ENCODE peak calls at places on chromosome 10, in four cellular contexts. L, P, J and F are unnamed samples.

GRCh38 chr10:29517352-29517923 is 117.3 kb downstream of the SVIL start:
- DNase-seq in P (peak; percentile 34), J (no peak), L (no peak), F (no peak)

GRCh38 chr10:132555648-132556575 is 18.3 kb downstream of the INPP5A start:
- DNase-seq in P (no peak), L (no peak), J (no peak), F (no peak)

GRCh38 chr10:20489961-20490360 is 407.1 kb downstream of the NEBL start:
- DNase-seq in J (no peak), P (no peak), L (no peak), F (no peak)

GRCh38 chr10:12719365-12719764 is 282.1 kb downstream of the CCDC3 start:
- DNase-seq in J (peak; percentile 48), P (peak; percentile 89), L (no peak), F (no peak)

GRCh38 chr10:23204773-23205172 is 12.7 kb downstream of the PTF1A start:
- DNase-seq in P (no peak), J (no peak), L (no peak), F (no peak)

GRCh38 chr10:11898372-11899066 is 75.4 kb downstream of the PROSER2 start:
- DNase-seq in L (no peak), J (peak; percentile 90), P (peak; percentile 89), F (no peak)

GRCh38 chr10:132480356-132480755 is 57.2 kb upstream of the INPP5A start:
- DNase-seq in J (peak; percentile 1), L (no peak), P (peak; percentile 70), F (no peak)

GRCh38 chr10:29522038-29522855 is 112.5 kb downstream of the SVIL start:
- DNase-seq in L (no peak), P (no peak), J (no peak), F (no peak)

GRCh38 chr10:92914478-92915066 is 66.3 kb downstream of the EXOC6 start:
- DNase-seq in J (peak; percentile 48), L (peak; percentile 15), P (peak; percentile 68), F (peak; percentile 23)

GRCh38 chr10:50309342-50309741 is 58.0 kb upstream of the ASAH2 start:
- DNase-seq in L (no peak), P (no peak), J (no peak), F (no peak)

GRCh38 chr10:548212-548897 is 141.1 kb downstream of the DIP2C start:
- DNase-seq in L (no peak), J (no peak), P (no peak), F (no peak)

GRCh38 chr10:137606-138005 is 2.4 kb downstream of the ZMYND11 start:
- DNase-seq in P (peak; percentile 55), J (peak; percentile 1), L (no peak), F (no peak)

GRCh38 chr10:94443549-94443948 is 41.2 kb downstream of the TBC1D12 start:
- DNase-seq in P (no peak), L (no peak), J (no peak), F (no peak)

GRCh38 chr10:118698421-118698820 is 56.3 kb downstream of the CACUL1 start:
- DNase-seq in P (peak; percentile 32), L (peak; percentile 58), J (peak; percentile 83), F (no peak)

GRCh38 chr10:29681700-29682444 is 47.1 kb upstream of the SVIL start:
- DNase-seq in L (peak; percentile 13), P (peak; percentile 15), J (no peak), F (no peak)

GRCh38 chr10:42969909-42970308 is 107.0 kb upstream of the RET start:
- DNase-seq in L (no peak), J (no peak), P (no peak), F (no peak)

GRCh38 chr10:36248314-36248981 is 606.4 kb upstream of the FZD8 start:
- DNase-seq in J (no peak), P (no peak), L (no peak), F (no peak)

GRCh38 chr10:75430000-75430763 is 1.2 kb upstream of the LRMDA start:
- DNase-seq in P (peak; percentile 77), J (peak; percentile 92), L (no peak), F (no peak)

GRCh38 chr10:110212119-110213006 is 5.0 kb downstream of the MXI1 start:
- DNase-seq in P (no peak), L (no peak), J (no peak), F (no peak)

GRCh38 chr10:114684822-114685209 is 26.7 kb upstream of the ABLIM1 start:
- DNase-seq in J (peak; percentile 67), L (no peak), P (peak; percentile 50), F (no peak)

GRCh38 chr10:93077860-93078337 is 4.2 kb downstream of the CYP26A1 start:
- DNase-seq in J (no peak), P (no peak), L (no peak), F (no peak)

GRCh38 chr10:103854265-103854686 is 1.1 kb downstream of the SH3PXD2A start:
- DNase-seq in P (no peak), L (no peak), J (no peak), F (no peak)

GRCh38 chr10:100654835-100655759 is 90.3 kb upstream of the PAX2 start:
- DNase-seq in J (no peak), P (no peak), L (no peak), F (no peak)

GRCh38 chr10:74586088-74586585 is 240.3 kb upstream of the KAT6B start:
- DNase-seq in J (peak; percentile 35), L (peak; percentile 4), P (peak; percentile 28), F (no peak)

GRCh38 chr10:122546242-122546641 is 14.3 kb upstream of the DMBT1 start:
- DNase-seq in J (no peak), P (no peak), L (no peak), F (no peak)